ENCODE peak calls at places on chromosome 5, in six cellular contexts. W is GM12878, J is NB4, E is endothelial cell of umbilical vein, V is K562, R is HepG2. I is an unnamed sample.

GRCh38 chr5:39578887-39579497 is 154.2 kb upstream of the DAB2 start:
- DNase-seq in J (peak; percentile 42), V (no peak), W (no peak), E (peak; percentile 38), R (no peak), I (peak; percentile 20)

GRCh38 chr5:66248874-66249273 is 104.8 kb downstream of the SREK1 start:
- DNase-seq in J (no peak), W (no peak), R (no peak), E (no peak), V (no peak), I (no peak)

GRCh38 chr5:66241136-66241825 is 97.2 kb downstream of the SREK1 start:
- DNase-seq in J (no peak), E (no peak), V (no peak), W (no peak), R (no peak), I (no peak)

GRCh38 chr5:40405985-40406384 is 273.7 kb upstream of the PTGER4 start:
- DNase-seq in J (peak; percentile 41), R (no peak), E (no peak), W (no peak), V (no peak), I (no peak)

GRCh38 chr5:161230222-161230621 is 316.3 kb downstream of the GABRB2 start:
- DNase-seq in W (no peak), E (no peak), R (no peak), J (no peak), V (no peak), I (no peak)

GRCh38 chr5:158014367-158014766 is 155.4 kb upstream of the CLINT1 start:
- DNase-seq in R (no peak), V (no peak), E (no peak), W (no peak), J (no peak), I (no peak)

GRCh38 chr5:154446183-154447073 is 631 bp downstream of the SAP30L start:
- DNase-seq in W (no peak), R (peak; percentile 36), J (peak; percentile 53), E (peak; percentile 78), V (peak; percentile 56), I (peak; percentile 46)

GRCh38 chr5:180901204-180902009 is 2.4 kb downstream of the BTNL8 start:
- DNase-seq in V (no peak), E (no peak), W (no peak), R (no peak), J (no peak), I (no peak)

GRCh38 chr5:178423431-178423830 is 166.8 kb downstream of the COL23A1 start:
- DNase-seq in J (no peak), E (no peak), V (no peak), W (no peak), R (no peak), I (no peak)

GRCh38 chr5:107670927-107671741 is at the start of gene EFNA5:
- DNase-seq in W (no peak), R (no peak), V (no peak), E (peak; percentile 65), J (peak; percentile 16), I (peak; percentile 17)

GRCh38 chr5:36041537-36041845 is 25.2 kb downstream of the UGT3A2 start:
- DNase-seq in E (no peak), W (no peak), J (no peak), V (no peak), R (no peak), I (no peak)

GRCh38 chr5:140372971-140373487 is 13.0 kb downstream of the SLC4A9 start:
- DNase-seq in V (peak; percentile 75), E (peak; percentile 88), W (no peak), J (peak; percentile 61), R (peak; percentile 65), I (peak; percentile 82)
- TF ChIP-seq MYC in V (no peak), E (no peak), W (no peak), J (no peak), R (no peak), I (no peak)

GRCh38 chr5:156552855-156553358 is 225.9 kb downstream of the SGCD start:
- DNase-seq in V (no peak), E (no peak), J (no peak), W (no peak), R (no peak), I (no peak)
- TF ChIP-seq MYC in V (no peak), E (no peak), J (no peak), W (no peak), R (no peak), I (no peak)

GRCh38 chr5:146082798-146083197 is 22.6 kb downstream of the PLAC8L1 start:
- DNase-seq in R (no peak), J (no peak), W (peak; percentile 40), E (no peak), V (no peak), I (no peak)

GRCh38 chr5:146081685-146082084 is 23.7 kb downstream of the PLAC8L1 start:
- DNase-seq in W (no peak), R (no peak), E (no peak), V (no peak), J (no peak), I (no peak)

GRCh38 chr5:146076455-146076854 is 28.9 kb downstream of the PLAC8L1 start:
- DNase-seq in J (peak; percentile 17), R (no peak), E (no peak), V (no peak), W (no peak), I (no peak)

GRCh38 chr5:146078566-146078965 is 26.8 kb downstream of the PLAC8L1 start:
- DNase-seq in R (no peak), W (no peak), E (no peak), V (no peak), J (no peak), I (no peak)

DNA sequence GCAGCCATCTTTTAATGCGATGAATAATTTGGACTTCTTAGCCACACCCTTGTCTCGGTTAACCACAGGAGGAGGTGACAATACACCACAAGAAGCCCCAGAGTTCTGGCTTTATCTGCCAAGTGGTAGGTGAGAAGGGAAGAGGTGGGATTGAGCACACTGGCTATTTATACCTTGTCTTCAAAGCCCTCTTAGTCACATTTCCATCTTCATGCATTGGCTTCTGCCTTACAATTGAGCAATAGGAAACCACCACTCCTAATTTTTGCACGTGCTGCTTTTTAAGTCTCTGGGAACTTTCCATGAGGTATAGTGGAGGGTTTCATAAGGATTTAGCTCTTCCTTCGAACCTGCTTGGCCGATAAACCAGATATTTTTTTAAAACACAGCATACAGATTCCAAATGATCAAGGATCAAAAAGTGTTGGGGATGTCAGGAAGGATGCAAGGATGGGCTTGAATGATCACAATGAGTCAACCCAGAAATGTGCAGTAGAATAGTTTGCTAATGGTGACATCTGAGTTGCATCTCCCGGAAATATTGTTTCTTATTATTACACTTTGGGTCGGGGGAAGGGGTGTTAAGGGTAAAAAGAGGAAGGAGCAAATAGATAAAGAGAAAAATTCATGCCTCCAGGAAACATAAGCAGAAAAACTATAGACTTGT is 25.5 kb downstream of the PLAC8L1 start:
- DNase-seq in V (no peak), W (peak; percentile 15), J (peak; percentile 66), E (no peak), R (no peak), I (no peak)
- TF ChIP-seq MYC in V (no peak), W (no peak), J (peak; percentile 51), E (no peak), R (no peak), I (no peak)

GRCh38 chr5:71873202-71873601 is 154.1 kb downstream of the CARTPT start:
- DNase-seq in E (no peak), W (no peak), J (no peak), R (no peak), V (no peak), I (no peak)
- TF ChIP-seq MYC in E (no peak), W (no peak), J (no peak), R (no peak), V (no peak), I (no peak)

DNA sequence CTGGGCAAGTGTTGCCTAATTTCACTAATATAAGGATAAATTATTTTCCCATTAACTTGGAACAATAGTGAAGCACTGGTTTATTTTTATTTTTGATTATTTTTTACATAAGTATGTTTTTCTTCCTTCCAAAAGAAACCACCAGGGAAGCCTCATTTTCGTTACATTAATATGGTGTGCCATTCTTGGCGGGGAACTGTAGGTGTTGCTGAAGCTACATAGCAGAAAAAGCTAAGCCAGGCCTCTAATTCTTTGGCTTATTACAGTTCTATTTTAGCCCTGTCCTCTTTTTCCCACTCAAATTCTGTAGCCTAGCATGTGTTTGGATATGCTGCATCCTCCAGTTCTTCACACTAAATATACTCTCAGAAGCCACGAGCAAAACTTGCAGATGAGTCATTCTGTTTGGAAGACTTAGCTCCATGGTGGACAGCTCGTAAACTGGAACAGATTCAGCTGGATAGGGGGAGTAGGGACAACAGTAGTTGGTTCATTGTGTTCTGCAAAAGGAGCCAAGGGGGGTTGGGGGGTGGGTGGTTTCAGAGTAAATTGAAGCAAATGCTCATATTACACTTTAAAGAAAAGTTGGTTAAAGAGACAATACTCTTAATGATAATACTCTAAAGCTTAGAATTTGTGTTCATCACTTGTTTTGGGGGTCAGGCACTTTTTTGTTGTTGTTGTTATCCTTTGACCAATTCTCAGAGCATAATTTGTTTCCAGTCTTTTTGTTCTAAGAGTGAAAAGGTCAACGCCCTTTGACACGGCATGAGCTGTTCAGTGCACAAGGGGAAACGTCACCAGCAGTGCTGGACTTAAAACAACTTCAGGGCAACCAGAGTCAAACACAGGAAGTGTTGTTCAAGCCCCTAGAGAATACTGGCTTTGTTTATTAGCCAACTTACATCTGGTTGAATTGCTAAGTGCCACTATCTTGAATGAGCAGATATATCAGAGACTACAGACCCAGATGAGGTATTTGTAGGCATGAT is 369.2 kb downstream of the TMEM161B start:
- DNase-seq in V (no peak), E (no peak), J (peak; percentile 69), W (peak; percentile 2), R (peak; percentile 5), I (no peak)
- TF ChIP-seq MYC in V (no peak), E (no peak), J (no peak), W (no peak), R (no peak), I (no peak)

GRCh38 chr5:120502531-120502930 is 38.4 kb downstream of the PRR16 start:
- DNase-seq in V (no peak), E (no peak), R (no peak), J (no peak), W (no peak), I (no peak)
- TF ChIP-seq MYC in V (no peak), E (no peak), R (no peak), J (no peak), W (no peak), I (no peak)

I was measured in A549.